ENCODE peak calls at places on chromosomes 13 and 19, in ten cellular contexts. N is transverse colon, U is neural progenitor cell, C is heart left ventricle, O is keratinocyte, Y is thoracic aorta, B is tibial nerve, M is uterus, L is cardiac muscle cell, W is osteoblast. Z is an unnamed sample. For H3K4me1, the result is how much of the 10 kb centered on the place peaks cover.

GRCh38 chr19:51158474-51159129 is 16.5 kb downstream of the SIGLEC7 start:
- DNase-seq in N (peak), U (peak), C (no peak), O (peak), Y (no peak), B (peak), M (no peak), L (peak), W (no peak), Z (peak)

GRCh38 chr13:90416938-90417337 is 930.5 kb upstream of the MIR17HG start:
- DNase-seq in N (no peak), U (peak), C (no peak), O (no peak), Y (no peak), B (no peak), M (no peak), L (no peak), W (no peak), Z (no peak)

GRCh38 chr19:43028866-43029265 is 2.6 kb upstream of the PSG11 start:
- DNase-seq in N (no peak), U (no peak), C (no peak), O (no peak), Y (no peak), B (no peak), M (no peak), L (no peak), W (no peak), Z (no peak)

GRCh38 chr13:31930901-31931522 is 100.6 kb upstream of the FRY start:
- DNase-seq in N (no peak), U (peak), C (no peak), O (no peak), Y (no peak), B (no peak), M (no peak), L (peak), W (no peak), Z (no peak)

GRCh38 chr13:98677398-98677797 is 75.1 kb downstream of the SLC15A1 start:
- DNase-seq in N (no peak), U (no peak), C (no peak), O (no peak), Y (no peak), B (no peak), M (no peak), L (no peak), W (peak), Z (no peak)

GRCh38 chr13:96925869-96926628 is 68.2 kb downstream of the OXGR1 start:
- DNase-seq in N (no peak), U (no peak), C (no peak), O (no peak), Y (no peak), B (no peak), M (no peak), L (no peak), W (no peak), Z (no peak)

GRCh38 chr19:8238251-8238650 is 29.1 kb downstream of the CERS4 start:
- DNase-seq in N (no peak), U (peak), C (no peak), O (no peak), Y (no peak), B (no peak), M (no peak), L (no peak), W (peak), Z (no peak)

GRCh38 chr19:1507763-1508506 is 4.9 kb downstream of the ADAMTSL5 start:
- DNase-seq in N (peak), U (peak), C (peak), O (peak), Y (peak), B (peak), M (peak), L (peak), W (peak), Z (peak)

GRCh38 chr19:45902651-45903625 is 525 bp upstream of the MYPOP start:
- DNase-seq in N (peak), U (peak), C (peak), O (peak), Y (peak), B (peak), M (peak), L (peak), W (peak), Z (peak)

GRCh38 chr13:50290186-50290585 is 274.9 kb downstream of the KCNRG start:
- DNase-seq in N (no peak), U (no peak), C (no peak), O (no peak), Y (no peak), B (no peak), M (no peak), L (no peak), W (no peak), Z (no peak)

GRCh38 chr13:92187378-92187989 is 789.1 kb downstream of the GPC5 start:
- DNase-seq in N (no peak), U (peak), C (no peak), O (no peak), Y (no peak), B (peak), M (no peak), L (peak), W (peak), Z (no peak)

GRCh38 chr19:51079486-51080110 is 3.1 kb downstream of the KLK14 start:
- DNase-seq in N (no peak), U (no peak), C (peak), O (no peak), Y (no peak), B (no peak), M (no peak), L (peak), W (peak), Z (no peak)

GRCh38 chr19:51691122-51692064 is 1.7 kb upstream of the SPACA6 start:
- DNase-seq in N (no peak), U (peak), C (no peak), O (no peak), Y (no peak), B (no peak), M (no peak), L (peak), W (peak), Z (no peak)

GRCh38 chr13:39881383-39881782 is 225.9 kb downstream of the COG6 start:
- DNase-seq in N (no peak), U (no peak), C (no peak), O (no peak), Y (no peak), B (no peak), M (no peak), L (no peak), W (no peak), Z (no peak)

GRCh38 chr13:95643814-95644598 is 500 bp downstream of the DZIP1 start:
- DNase-seq in N (no peak), U (peak), C (peak), O (no peak), Y (no peak), B (no peak), M (peak), L (peak), W (peak), Z (peak)

GRCh38 chr19:917323-918151 is at the start of gene KISS1R:
- DNase-seq in N (no peak), U (peak), C (no peak), O (no peak), Y (no peak), B (no peak), M (no peak), L (no peak), W (peak), Z (peak)

GRCh38 chr19:806815-807421 is 9.7 kb downstream of the PTBP1 start:
- DNase-seq in N (no peak), U (no peak), C (no peak), O (no peak), Y (no peak), B (no peak), M (no peak), L (no peak), W (peak), Z (no peak)

GRCh38 chr19:400976-401835 is 7.7 kb downstream of the C2CD4C start:
- DNase-seq in N (no peak), U (no peak), C (no peak), O (no peak), Y (no peak), B (no peak), M (peak), L (no peak), W (peak), Z (peak)

GRCh38 chr19:2812414-2813234 is 7.0 kb upstream of the ZNF554 start:
- DNase-seq in N (no peak), U (no peak), C (no peak), O (no peak), Y (no peak), B (no peak), M (no peak), L (no peak), W (peak), Z (no peak)

GRCh38 chr13:32019612-32020233 is 11.9 kb upstream of the FRY start:
- DNase-seq in N (peak), U (peak), C (peak), O (no peak), Y (no peak), B (peak), M (peak), L (peak), W (peak), Z (peak)

GRCh38 chr19:7986321-7987083 is 18.9 kb downstream of the ELAVL1 start:
- DNase-seq in N (no peak), U (no peak), C (no peak), O (no peak), Y (no peak), B (no peak), M (no peak), L (peak), W (peak), Z (no peak)

GRCh38 chr19:49801401-49801888 is 11.6 kb downstream of the FUZ start:
- DNase-seq in N (no peak), U (no peak), C (no peak), O (no peak), Y (no peak), B (no peak), M (no peak), L (no peak), W (no peak), Z (no peak)

GRCh38 chr19:49800771-49801170 is 12.3 kb downstream of the FUZ start:
- DNase-seq in N (no peak), U (no peak), C (no peak), O (no peak), Y (no peak), B (no peak), M (no peak), L (no peak), W (peak), Z (no peak)

GRCh38 chr19:49802836-49803528 is 10.1 kb downstream of the FUZ start:
- DNase-seq in N (no peak), U (no peak), C (no peak), O (no peak), Y (no peak), B (no peak), M (peak), L (no peak), W (peak), Z (peak)

GRCh38 chr19:49803529-49803856 is 9.6 kb downstream of the FUZ start:
- DNase-seq in N (no peak), U (no peak), C (no peak), O (no peak), Y (no peak), B (no peak), M (no peak), L (no peak), W (peak), Z (no peak)

GRCh38 chr19:49801966-49802661 is 11.0 kb downstream of the FUZ start:
- DNase-seq in N (peak), U (peak), C (peak), O (no peak), Y (peak), B (peak), M (peak), L (peak), W (peak), Z (peak)
- TF ChIP-seq CTCF in N (no peak), U (peak), C (no peak), O (no peak), Y (no peak), B (peak), M (peak), L (peak), W (peak), Z (peak)

GRCh38 chr19:18279516-18280246 is 1.7 kb downstream of the JUND start:
- DNase-seq in N (peak), U (peak), C (peak), O (no peak), Y (peak), B (peak), M (peak), L (peak), W (peak), Z (peak)

GRCh38 chr19:18278521-18279265 is 2.7 kb downstream of the JUND start:
- DNase-seq in N (peak), U (no peak), C (no peak), O (no peak), Y (no peak), B (no peak), M (no peak), L (peak), W (peak), Z (no peak)

GRCh38 chr19:18281082-18282020 is at the start of gene JUND:
- DNase-seq in N (peak), U (peak), C (peak), O (peak), Y (peak), B (peak), M (peak), L (peak), W (peak), Z (peak)

GRCh38 chr19:18280247-18281081 is 958 bp downstream of the JUND start:
- DNase-seq in N (peak), U (peak), C (peak), O (no peak), Y (no peak), B (peak), M (peak), L (peak), W (peak), Z (peak)

DNA sequence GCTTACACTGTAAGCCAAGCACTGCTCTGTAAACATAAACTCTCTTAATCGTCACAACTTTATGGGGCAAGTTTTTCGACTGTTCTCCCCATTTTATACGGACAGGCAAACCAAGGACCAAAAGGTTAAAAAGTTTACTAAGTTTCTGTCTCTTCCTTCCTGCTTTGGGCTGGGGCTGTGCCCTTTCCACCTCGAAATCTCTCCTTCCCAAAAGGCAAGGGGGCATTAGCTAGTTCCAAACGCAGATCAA is 2.2 kb downstream of the JUND start:
- DNase-seq in N (no peak), U (no peak), C (no peak), O (no peak), Y (no peak), B (no peak), M (no peak), L (no peak), W (no peak), Z (no peak)
- H3K4me1 ChIP-seq in N (half or more), U (under half), C (under half), O (under half), Y (under half), B (half or more), M (under half), L (under half), W (under half), Z (under half)

GRCh38 chr13:42215578-42216421 is 56.2 kb upstream of the AKAP11 start:
- DNase-seq in N (no peak), U (peak), C (no peak), O (no peak), Y (no peak), B (peak), M (no peak), L (peak), W (peak), Z (peak)
- TF ChIP-seq CTCF in N (no peak), U (peak), C (no peak), O (peak), Y (peak), B (no peak), M (no peak), L (peak), W (peak), Z (peak)

GRCh38 chr13:26991508-26992181 is 180.0 kb downstream of the USP12 start:
- DNase-seq in N (no peak), U (no peak), C (no peak), O (no peak), Y (no peak), B (no peak), M (no peak), L (peak), W (no peak), Z (no peak)

GRCh38 chr13:26992951-26993490 is 178.6 kb downstream of the USP12 start:
- DNase-seq in N (no peak), U (no peak), C (no peak), O (no peak), Y (no peak), B (no peak), M (no peak), L (no peak), W (no peak), Z (no peak)

GRCh38 chr13:26988059-26988769 is 183.4 kb downstream of the USP12 start:
- DNase-seq in N (peak), U (no peak), C (no peak), O (no peak), Y (no peak), B (no peak), M (no peak), L (no peak), W (no peak), Z (no peak)

GRCh38 chr13:26987614-26988013 is 184.0 kb downstream of the USP12 start:
- DNase-seq in N (no peak), U (no peak), C (no peak), O (no peak), Y (no peak), B (no peak), M (no peak), L (no peak), W (no peak), Z (no peak)

DNA sequence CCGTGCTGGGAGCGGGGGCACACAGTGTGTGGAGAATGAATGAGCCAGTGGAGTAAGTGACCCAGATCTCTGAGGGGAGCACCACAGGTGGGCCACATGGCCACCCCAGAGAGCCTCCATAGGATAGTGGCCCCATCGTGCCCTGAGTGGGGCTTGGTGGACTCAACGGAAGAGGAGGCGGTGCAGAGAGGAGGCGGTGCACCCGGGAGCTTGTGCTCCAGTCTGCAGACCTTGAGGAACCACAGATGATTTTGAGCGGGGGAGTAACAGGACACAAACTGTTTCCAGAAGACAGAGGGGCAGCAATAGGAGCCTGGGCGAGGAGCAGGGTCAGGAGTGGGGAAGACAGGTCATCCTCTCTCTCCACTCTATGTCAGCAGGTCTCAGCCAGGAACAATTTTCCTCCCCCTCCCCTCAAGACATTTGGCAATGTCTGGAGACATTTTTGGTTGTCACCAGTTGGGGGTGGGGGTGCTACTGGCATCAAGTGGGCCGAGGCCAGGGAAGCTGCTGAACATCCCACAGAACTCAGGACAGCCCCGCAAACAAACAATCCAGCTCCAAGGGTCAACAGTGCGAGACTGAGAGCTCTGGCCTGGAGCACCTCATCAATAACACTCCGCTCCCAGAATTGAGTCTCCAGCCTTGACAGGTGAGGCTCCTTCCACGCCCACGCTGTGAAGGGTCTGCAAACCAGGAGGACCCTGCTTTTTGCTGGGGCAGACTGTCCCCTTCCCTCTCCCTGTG is 182.2 kb downstream of the USP12 start:
- DNase-seq in N (peak), U (no peak), C (no peak), O (no peak), Y (no peak), B (no peak), M (no peak), L (no peak), W (no peak), Z (no peak)
- H3K4me1 ChIP-seq in N (under half), U (under half), C (under half), O (under half), Y (under half), B (under half), M (under half), L (under half), W (under half), Z (under half)

DNA sequence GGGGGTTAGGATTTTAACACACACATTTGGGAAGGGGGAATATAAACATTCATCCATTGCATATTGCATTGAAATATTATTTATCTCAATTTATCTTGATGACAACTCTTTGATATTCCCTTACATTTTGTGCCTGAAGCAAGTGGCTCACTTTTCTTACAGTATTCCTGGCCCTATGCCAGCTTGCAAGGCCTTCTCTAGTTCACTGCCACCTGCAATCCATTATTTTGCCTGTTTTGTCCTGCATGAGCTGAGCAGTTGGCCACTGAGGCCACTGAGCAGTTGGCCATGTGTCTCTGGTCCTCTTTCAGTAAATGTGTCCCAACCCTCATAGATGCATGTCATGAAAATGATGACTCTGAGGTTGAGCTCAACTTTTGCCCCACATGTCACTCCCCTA is 49.8 kb downstream of the CBY2 start:
- DNase-seq in N (no peak), U (no peak), C (no peak), O (no peak), Y (no peak), B (no peak), M (no peak), L (no peak), W (peak), Z (no peak)
- TF ChIP-seq CTCF in N (no peak), U (no peak), C (no peak), O (no peak), Y (no peak), B (no peak), M (no peak), L (no peak), W (no peak), Z (no peak)